ENCODE peak calls at places on chromosomes 1 and 21, in four cellular contexts. K is progenitor cell of endocrine pancreas, V is GM12864, F is cortex of kidney. I is an unnamed sample.

GRCh38 chr1:214280386-214281029 is 451 bp upstream of the SMYD2 start:
- DNase-seq in K (no peak), V (no peak), F (no peak), I (peak; percentile 60)

GRCh38 chr21:31594726-31595125 is 64.8 kb upstream of the SOD1 start:
- DNase-seq in K (no peak), V (no peak), F (no peak), I (no peak)

GRCh38 chr1:155499953-155500621 is 62.5 kb downstream of the ASH1L start:
- DNase-seq in K (no peak), V (peak; percentile 43), F (no peak), I (no peak)

GRCh38 chr1:36656271-36656670 is 173.6 kb upstream of the CSF3R start:
- DNase-seq in K (no peak), V (no peak), F (no peak), I (no peak)

GRCh38 chr1:62286778-62287224 is 32.4 kb downstream of the KANK4 start:
- DNase-seq in K (no peak), V (no peak), F (no peak), I (peak; percentile 73)

GRCh38 chr1:77824694-77825355 is 45.4 kb downstream of the MIGA1 start:
- DNase-seq in K (no peak), V (no peak), F (no peak), I (no peak)

GRCh38 chr1:90593312-90593711 is 123.8 kb downstream of the BARHL2 start:
- DNase-seq in K (no peak), V (no peak), F (no peak), I (no peak)

GRCh38 chr1:115452600-115453329 is 114.7 kb upstream of the NGF start:
- DNase-seq in K (no peak), V (no peak), F (no peak), I (no peak)

GRCh38 chr1:228390649-228391048 is 16.0 kb downstream of the TRIM11 start:
- DNase-seq in K (no peak), V (no peak), F (no peak), I (no peak)

GRCh38 chr1:236502579-236502971 is 21.2 kb upstream of the LGALS8 start:
- DNase-seq in K (no peak), V (no peak), F (no peak), I (peak; percentile 82)

GRCh38 chr1:33974147-33974546 is 110.3 kb downstream of the HMGB4 start:
- DNase-seq in K (no peak), V (no peak), F (no peak), I (no peak)

GRCh38 chr1:229408458-229409037 is 25.3 kb downstream of the ACTA1 start:
- DNase-seq in K (no peak), V (no peak), F (no peak), I (peak; percentile 40)

GRCh38 chr1:34113887-34114286 is 51.1 kb downstream of the CSMD2 start:
- DNase-seq in K (no peak), V (peak; percentile 10), F (no peak), I (no peak)

GRCh38 chr1:5597171-5597864 is 394.9 kb downstream of the NPHP4 start:
- DNase-seq in K (no peak), V (no peak), F (no peak), I (no peak)

GRCh38 chr1:37808369-37809319 is 636 bp upstream of the YRDC start:
- DNase-seq in K (peak; percentile 62), V (no peak), F (no peak), I (peak; percentile 76)

GRCh38 chr1:211654838-211655787 is 20.3 kb downstream of the NEK2 start:
- DNase-seq in K (peak; percentile 80), V (peak; percentile 50), F (no peak), I (peak; percentile 89)

GRCh38 chr21:27202301-27202700 is 235.4 kb upstream of the ADAMTS5 start:
- DNase-seq in K (no peak), V (no peak), F (no peak), I (no peak)

GRCh38 chr1:27630859-27631491 is 4.0 kb downstream of the FGR start:
- DNase-seq in K (no peak), V (no peak), F (no peak), I (no peak)

GRCh38 chr1:244757091-244757939 is 78.1 kb upstream of the COX20 start:
- DNase-seq in K (no peak), V (no peak), F (no peak), I (no peak)

GRCh38 chr1:111989531-111990025 is at the start of gene KCND3:
- DNase-seq in K (no peak), V (no peak), F (no peak), I (peak; percentile 45)

GRCh38 chr1:201982923-201983805 is 716 bp downstream of the RNPEP start:
- DNase-seq in K (peak; percentile 35), V (no peak), F (no peak), I (peak; percentile 86)

GRCh38 chr1:117695796-117696505 is 90.1 kb downstream of the TENT5C start:
- DNase-seq in K (no peak), V (no peak), F (no peak), I (no peak)

GRCh38 chr1:58819719-58820118 is 35.9 kb upstream of the JUN start:
- DNase-seq in K (no peak), V (no peak), F (no peak), I (no peak)

GRCh38 chr1:183598386-183598785 is 8.1 kb upstream of the NCF2 start:
- DNase-seq in K (no peak), V (no peak), F (no peak), I (no peak)

GRCh38 chr21:20661745-20662470 is 336.3 kb upstream of the NCAM2 start:
- DNase-seq in K (no peak), V (no peak), F (no peak), I (no peak)

GRCh38 chr1:228445867-228446584 is 29.4 kb upstream of the TRIM17 start:
- DNase-seq in K (peak; percentile 17), V (no peak), F (no peak), I (no peak)

GRCh38 chr1:16617778-16618580 is 4.6 kb upstream of the NBPF1 start:
- DNase-seq in K (peak; percentile 10), V (no peak), F (no peak), I (peak; percentile 19)

GRCh38 chr1:155889566-155889965 is 21.6 kb downstream of the RIT1 start:
- DNase-seq in K (no peak), V (no peak), F (no peak), I (no peak)

GRCh38 chr21:43597052-43597451 is 62.2 kb downstream of the HSF2BP start:
- DNase-seq in K (no peak), V (no peak), F (no peak), I (no peak)

GRCh38 chr1:52633291-52633754 is 355 bp downstream of the SHISAL2A start:
- DNase-seq in K (peak; percentile 14), V (no peak), F (no peak), I (peak; percentile 36)

GRCh38 chr1:33696962-33697361 is 166.9 kb upstream of the HMGB4 start:
- DNase-seq in K (no peak), V (no peak), F (no peak), I (no peak)

GRCh38 chr1:211145944-211146343 is 12.0 kb upstream of the KCNH1 start:
- DNase-seq in K (no peak), V (no peak), F (no peak), I (no peak)

GRCh38 chr1:34176830-34177613 is at the start of gene C1orf94:
- DNase-seq in K (no peak), V (no peak), F (no peak), I (no peak)